ENCODE peak calls at places on chromosomes 1 and 21, in four cellular contexts. Z, R, C and W are unnamed samples. For H3K4me1, the result is how much of the 10 kb centered on the place peaks cover.

GRCh38 chr1:30759718-30760281 is 2.2 kb upstream of the LAPTM5 start:
- DNase-seq in R (no peak), C (no peak), Z (no peak), W (no peak)

GRCh38 chr1:193730017-193730416 is 543.6 kb upstream of the B3GALT2 start:
- DNase-seq in R (peak), Z (no peak), C (no peak), W (no peak)

GRCh38 chr1:233520510-233521191 is 93.3 kb upstream of the KCNK1 start:
- DNase-seq in R (no peak), C (no peak), Z (no peak), W (peak)

GRCh38 chr1:111516008-111516535 is 12.6 kb upstream of the ADORA3 start:
- DNase-seq in C (peak), R (peak), Z (peak), W (peak)

GRCh38 chr1:53133261-53134041 is 9.0 kb downstream of the SLC1A7 start:
- DNase-seq in C (no peak), R (no peak), Z (no peak), W (no peak)

GRCh38 chr1:32055426-32055825 is 17.3 kb upstream of the TMEM39B start:
- DNase-seq in R (no peak), Z (no peak), C (no peak), W (no peak)

GRCh38 chr1:106755682-106756406 is 300.6 kb upstream of the PRMT6 start:
- DNase-seq in R (peak), Z (no peak), C (no peak), W (no peak)

GRCh38 chr21:31343680-31344480 is at the start of gene TIAM1:
- DNase-seq in Z (peak), R (peak), C (peak), W (peak)

GRCh38 chr1:9136925-9137324 is 8.0 kb upstream of the GPR157 start:
- DNase-seq in C (no peak), Z (no peak), R (no peak), W (no peak)

GRCh38 chr21:44696572-44696971 is 400 bp upstream of the KRTAP10-12 start:
- DNase-seq in Z (no peak), C (no peak), R (no peak), W (no peak)

GRCh38 chr1:152013664-152014237 is 20.1 kb upstream of the S100A10 start:
- DNase-seq in R (peak), C (no peak), Z (peak), W (peak)

GRCh38 chr1:70518106-70518505 is 107.0 kb downstream of the CTH start:
- DNase-seq in C (no peak), Z (no peak), R (no peak), W (no peak)

GRCh38 chr1:116738673-116739370 is 15.4 kb upstream of the CD2 start:
- DNase-seq in Z (no peak), R (no peak), C (no peak), W (no peak)

GRCh38 chr1:230568008-230568407 is 74.3 kb upstream of the COG2 start:
- DNase-seq in C (no peak), Z (peak), R (peak), W (peak)

GRCh38 chr1:109516872-109517271 is 7.3 kb upstream of the AMIGO1 start:
- DNase-seq in R (peak), C (no peak), Z (no peak), W (no peak)

GRCh38 chr21:28699591-28700259 is 293.0 kb downstream of the LTN1 start:
- DNase-seq in C (no peak), R (no peak), Z (no peak), W (no peak)

GRCh38 chr1:21831454-21831970 is 19.4 kb downstream of the LDLRAD2 start:
- DNase-seq in R (no peak), C (no peak), Z (no peak), W (no peak)

GRCh38 chr21:15224346-15225086 is 159.7 kb upstream of the NRIP1 start:
- DNase-seq in Z (no peak), R (peak), C (no peak), W (no peak)

GRCh38 chr1:32329931-32330466 is 6.0 kb downstream of the MARCKSL1 start:
- DNase-seq in R (no peak), C (no peak), Z (no peak), W (no peak)

GRCh38 chr1:6467744-6468688 is 2.0 kb upstream of the TNFRSF25 start:
- DNase-seq in Z (no peak), C (no peak), R (no peak), W (no peak)

GRCh38 chr1:175749075-175749474 is 5.7 kb upstream of the TNR start:
- DNase-seq in C (no peak), R (no peak), Z (no peak), W (peak)

GRCh38 chr21:31184462-31184861 is 146.2 kb upstream of the KRTAP19-8 start:
- DNase-seq in Z (no peak), R (no peak), C (no peak), W (peak)

GRCh38 chr1:86382878-86383277 is 13.2 kb downstream of the ODF2L start:
- DNase-seq in R (no peak), Z (no peak), C (no peak), W (no peak)

GRCh38 chr1:39086386-39087108 is 60.4 kb downstream of the NDUFS5 start:
- DNase-seq in R (peak), C (no peak), Z (no peak), W (no peak)

GRCh38 chr1:39084191-39084590 is 58.0 kb downstream of the NDUFS5 start:
- DNase-seq in R (no peak), C (no peak), Z (no peak), W (no peak)

GRCh38 chr1:39087109-39087834 is 61.1 kb downstream of the NDUFS5 start:
- DNase-seq in Z (no peak), R (peak), C (no peak), W (no peak)

GRCh38 chr1:39082811-39083576 is 56.8 kb downstream of the NDUFS5 start:
- DNase-seq in C (no peak), R (no peak), Z (no peak), W (no peak)

GRCh38 chr1:39085174-39085573 is 59.0 kb downstream of the NDUFS5 start:
- DNase-seq in Z (no peak), C (no peak), R (no peak), W (no peak)
- H3K4me1 ChIP-seq in Z (under half), C (under half), R (under half), W (under half)

DNA sequence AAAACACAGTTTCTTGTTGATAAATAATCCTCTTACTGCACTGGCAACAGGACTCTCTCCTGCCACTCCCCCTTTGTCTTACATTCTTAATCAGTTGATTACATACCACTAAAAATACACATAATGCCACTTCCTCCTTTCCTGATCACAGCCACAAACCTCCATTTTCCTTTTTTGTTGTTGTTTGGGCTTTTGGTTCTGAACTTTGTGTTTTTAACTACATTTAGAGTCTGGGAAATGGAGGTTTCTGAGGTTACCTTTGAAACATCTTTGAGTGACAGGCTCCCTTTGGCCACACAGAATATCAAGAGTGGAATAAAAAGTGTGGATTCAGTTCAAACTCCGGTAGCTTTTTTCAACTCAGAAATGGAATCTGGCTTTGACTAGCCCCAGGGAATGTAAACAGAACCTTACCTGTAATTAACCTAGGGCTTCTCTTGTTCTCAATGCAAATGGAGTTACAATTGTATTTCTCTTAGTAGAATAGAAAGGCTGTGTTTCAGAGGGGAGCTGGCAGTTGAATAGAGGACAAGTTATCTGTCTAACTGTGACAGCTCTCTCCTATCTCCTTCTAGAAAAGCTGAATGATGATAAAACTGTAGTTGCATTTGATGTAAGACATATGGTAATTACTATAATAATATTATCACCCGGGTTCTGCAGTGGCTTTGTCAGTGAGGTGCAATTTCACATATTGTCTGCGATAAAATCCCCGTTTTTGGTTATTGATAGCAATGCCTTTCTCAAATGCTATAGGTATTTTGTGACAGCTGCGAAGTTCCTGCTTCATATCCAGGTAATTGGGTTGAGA is 66.8 kb downstream of the ST6GALNAC5 start:
- DNase-seq in R (no peak), C (no peak), Z (no peak), W (peak)
- H4K5ac ChIP-seq in R (no peak), C (no peak), Z (no peak), W (no peak)

GRCh38 chr1:24074196-24074595 is 37.7 kb downstream of the MYOM3 start:
- DNase-seq in Z (no peak), R (no peak), C (no peak), W (no peak)
- H3K4me1 ChIP-seq in Z (under half), R (under half), C (under half), W (under half)

GRCh38 chr1:222828939-222829338 is 14.1 kb downstream of the DISP1 start:
- DNase-seq in Z (no peak), C (no peak), R (no peak), W (no peak)
- H4K5ac ChIP-seq in Z (no peak), C (no peak), R (no peak), W (no peak)

DNA sequence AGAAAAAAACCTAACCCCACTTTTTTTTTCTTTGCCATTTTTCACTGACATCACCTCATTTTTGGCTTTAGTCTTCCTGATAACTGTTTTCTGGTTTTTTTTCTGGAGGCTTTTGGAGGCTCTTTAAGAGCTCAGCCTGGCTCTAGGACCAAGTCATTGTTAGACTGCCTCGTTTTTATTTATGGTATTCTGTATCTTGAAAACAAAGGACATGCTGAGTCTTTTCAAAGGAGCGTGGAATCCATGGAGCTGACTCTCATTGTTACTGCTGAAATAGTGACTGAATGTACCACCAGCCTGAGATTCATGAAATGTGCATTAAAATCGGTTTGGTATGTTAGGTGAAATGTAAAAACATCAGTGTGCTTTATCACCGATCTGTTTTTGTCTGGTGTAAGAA is 28.0 kb downstream of the RASAL2 start:
- DNase-seq in Z (no peak), C (no peak), R (peak), W (no peak)
- H3K4me1 ChIP-seq in Z (under half), C (under half), R (under half), W (under half)

DNA sequence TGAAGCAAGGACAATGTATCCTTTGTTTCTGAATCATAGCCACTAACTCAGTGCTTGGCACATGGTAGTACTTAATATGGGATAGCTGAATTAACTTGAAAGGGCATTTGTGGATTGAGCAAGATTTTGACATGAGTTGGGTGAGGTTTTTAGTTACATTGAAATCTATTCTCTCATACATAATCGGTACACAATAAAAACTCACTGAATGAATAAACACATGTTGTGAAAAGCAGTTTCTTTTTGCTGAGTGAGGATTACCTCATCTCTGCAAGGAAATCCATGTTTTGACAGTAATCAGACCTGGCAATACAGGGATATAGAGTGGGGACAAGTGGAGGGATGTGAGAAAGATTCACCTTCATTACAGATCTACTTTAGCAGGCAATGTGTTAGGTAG is 54.9 kb upstream of the BEND5 start:
- DNase-seq in C (no peak), R (no peak), Z (no peak), W (no peak)
- H4K5ac ChIP-seq in C (no peak), R (no peak), Z (no peak), W (no peak)

DNA sequence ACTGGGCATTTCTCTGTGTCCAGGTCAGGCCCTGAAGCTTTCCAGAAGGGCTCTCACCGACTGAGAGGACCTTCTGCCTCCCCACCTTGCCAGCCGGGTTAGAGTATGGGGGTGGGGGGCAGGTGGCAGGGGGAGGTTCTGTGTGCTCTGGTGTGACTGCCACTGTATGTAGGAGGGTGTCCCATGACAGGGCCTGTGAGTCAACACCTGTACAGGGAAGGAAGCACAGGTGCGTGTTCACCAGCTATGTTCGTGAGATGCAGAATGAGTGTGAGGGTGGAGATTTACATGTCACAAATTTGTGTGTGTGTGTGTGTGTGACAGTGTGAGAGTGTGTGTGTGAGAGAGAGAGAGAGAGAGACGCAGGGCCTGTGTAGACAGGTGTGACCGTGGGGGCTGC is 6.9 kb downstream of the AHDC1 start:
- DNase-seq in C (no peak), Z (no peak), R (no peak), W (no peak)
- H3K4me1 ChIP-seq in C (half or more), Z (under half), R (half or more), W (under half)